ENCODE peak calls at places on chromosomes 2 and 18, in six cellular contexts. Q, D, Y, H, C and I are unnamed samples.
A peak's percentile ranks its signal among the peaks of the same experiment; 100 is the strongest.

GRCh38 chr2:23489471-23490400 is 104.8 kb downstream of the KLHL29 start:
- DNase-seq in Y (no peak), D (no peak), H (no peak), C (no peak), Q (no peak), I (no peak)

GRCh38 chr2:36361396-36361795 is 5.8 kb downstream of the CRIM1 start:
- DNase-seq in Q (no peak), D (no peak), C (no peak), Y (no peak), H (no peak), I (no peak)

GRCh38 chr2:240569998-240570530 is 1.8 kb downstream of the RNPEPL1 start:
- DNase-seq in H (no peak), Q (no peak), C (no peak), Y (no peak), D (no peak), I (no peak)

GRCh38 chr2:96553176-96553956 is 16.8 kb downstream of the ARID5A start:
- DNase-seq in D (no peak), Q (no peak), C (no peak), Y (no peak), H (no peak), I (no peak)

GRCh38 chr2:240640939-240641338 is 15.7 kb downstream of the GPR35 start:
- DNase-seq in H (no peak), D (peak; percentile 76), Y (no peak), C (no peak), Q (no peak), I (no peak)

GRCh38 chr18:26697186-26697585 is 148.8 kb upstream of the KCTD1 start:
- DNase-seq in Q (no peak), D (no peak), C (no peak), Y (no peak), H (no peak), I (no peak)

GRCh38 chr2:54613794-54614257 is 109.6 kb upstream of the EML6 start:
- DNase-seq in C (no peak), H (peak; percentile 84), Y (no peak), Q (no peak), D (no peak), I (no peak)

GRCh38 chr2:207200136-207200535 is 34.4 kb upstream of the KLF7 start:
- DNase-seq in Y (no peak), H (no peak), Q (no peak), D (no peak), C (no peak), I (no peak)

GRCh38 chr2:98749053-98749450 is 18.1 kb upstream of the MGAT4A start:
- DNase-seq in Y (no peak), C (no peak), H (no peak), Q (no peak), D (no peak), I (peak; percentile 10)

GRCh38 chr2:131425191-131426021 is 50.5 kb upstream of the TUBA3D start:
- DNase-seq in Q (no peak), Y (no peak), H (no peak), D (peak; percentile 7), C (no peak), I (no peak)

GRCh38 chr2:223954401-223954800 is 2.9 kb upstream of the MRPL44 start:
- DNase-seq in H (peak; percentile 94), D (peak; percentile 53), Q (no peak), Y (no peak), C (peak; percentile 60), I (peak; percentile 82)

GRCh38 chr2:160309585-160309984 is 109.5 kb upstream of the ITGB6 start:
- DNase-seq in Y (no peak), C (no peak), D (no peak), H (peak; percentile 56), Q (no peak), I (no peak)

GRCh38 chr2:216735086-216735485 is 39.7 kb upstream of the IGFBP5 start:
- DNase-seq in H (peak; percentile 66), Q (no peak), C (peak; percentile 42), D (peak; percentile 54), Y (no peak), I (no peak)

GRCh38 chr2:120110507-120110906 is 97.6 kb downstream of the EPB41L5 start:
- DNase-seq in C (no peak), Q (no peak), Y (no peak), H (no peak), D (no peak), I (no peak)

GRCh38 chr2:120108749-120109148 is 95.9 kb downstream of the EPB41L5 start:
- DNase-seq in H (peak; percentile 61), C (no peak), Q (no peak), Y (no peak), D (no peak), I (no peak)

GRCh38 chr2:120108049-120108448 is 95.2 kb downstream of the EPB41L5 start:
- DNase-seq in Y (peak; percentile 67), H (peak; percentile 83), D (peak; percentile 8), Q (peak; percentile 22), C (peak; percentile 16), I (peak; percentile 74)

GRCh38 chr2:120110062-120110362 is 97.1 kb downstream of the EPB41L5 start:
- DNase-seq in H (no peak), C (no peak), D (no peak), Q (no peak), Y (no peak), I (no peak)

DNA sequence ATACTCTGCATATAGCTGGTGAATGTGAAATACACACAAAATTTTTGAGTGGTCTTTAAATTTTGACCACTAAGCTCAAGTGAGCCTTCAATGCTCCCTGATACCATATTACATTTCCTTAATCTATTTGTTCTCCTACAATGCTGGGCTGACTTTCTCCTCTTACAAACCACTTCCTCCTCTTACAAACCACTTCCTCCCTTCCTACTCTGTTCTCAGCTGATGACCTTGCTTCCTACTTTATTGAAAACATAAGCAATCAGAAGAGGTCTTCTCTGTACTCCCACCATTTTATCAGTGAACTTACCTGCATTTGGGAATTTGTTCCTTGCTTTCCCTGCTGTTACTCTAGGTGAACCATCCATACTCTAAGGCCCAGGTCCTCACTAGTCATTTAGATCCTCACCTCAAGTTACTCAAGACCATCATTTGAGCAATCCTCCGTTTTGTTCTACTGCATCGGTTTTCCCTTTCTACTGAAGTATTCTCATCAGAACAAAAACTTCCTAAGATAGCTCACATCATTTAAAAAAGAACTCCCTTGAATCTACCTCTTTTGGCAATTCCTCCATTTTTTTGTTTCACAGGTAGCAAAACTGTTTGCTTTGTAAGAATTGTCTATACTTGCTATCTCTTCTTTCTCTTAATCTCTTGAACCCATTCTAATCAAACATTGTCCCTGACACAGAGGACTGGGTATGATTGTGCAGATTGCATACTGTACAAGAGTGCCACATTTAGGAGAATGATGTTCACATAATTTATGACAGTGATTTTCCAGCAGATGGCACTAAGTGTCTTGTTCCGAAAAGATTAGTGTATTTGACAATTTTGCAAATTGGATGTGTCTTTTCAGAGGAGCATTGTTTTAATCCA is 96.5 kb downstream of the EPB41L5 start:
- DNase-seq in C (no peak), Y (no peak), Q (no peak), H (peak; percentile 59), D (peak; percentile 6), I (no peak)
- H3K4me3 ChIP-seq in C (no peak overlapping the region), Y (no peak overlapping the region), Q (no peak overlapping the region), H (no peak overlapping the region), D (no peak overlapping the region), I (no peak overlapping the region)

DNA sequence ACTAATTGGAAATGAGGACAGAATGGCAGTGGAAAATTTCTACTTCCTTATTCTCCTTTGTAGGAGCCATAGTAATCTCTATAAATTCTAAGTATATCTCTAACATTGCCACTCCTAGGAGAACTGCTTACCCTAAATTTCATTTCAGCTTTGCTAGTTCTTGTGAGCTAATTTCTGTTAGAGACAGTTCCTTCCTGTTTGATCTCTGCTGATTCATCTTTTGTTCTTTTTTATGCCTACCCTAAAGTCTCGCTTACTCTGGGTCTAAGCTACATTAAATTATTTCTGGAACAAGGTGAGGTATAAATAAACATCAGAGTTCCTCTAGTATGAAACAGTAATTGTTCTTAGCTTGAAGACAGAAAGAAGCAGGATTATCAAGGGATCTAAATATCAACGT is 25.7 kb downstream of the ABHD3 start:
- DNase-seq in D (no peak), C (no peak), H (no peak), Q (no peak), Y (no peak), I (no peak)
- H3K4me3 ChIP-seq in D (no peak overlapping the region), C (no peak overlapping the region), H (no peak overlapping the region), Q (no peak overlapping the region), Y (no peak overlapping the region), I (no peak overlapping the region)

DNA sequence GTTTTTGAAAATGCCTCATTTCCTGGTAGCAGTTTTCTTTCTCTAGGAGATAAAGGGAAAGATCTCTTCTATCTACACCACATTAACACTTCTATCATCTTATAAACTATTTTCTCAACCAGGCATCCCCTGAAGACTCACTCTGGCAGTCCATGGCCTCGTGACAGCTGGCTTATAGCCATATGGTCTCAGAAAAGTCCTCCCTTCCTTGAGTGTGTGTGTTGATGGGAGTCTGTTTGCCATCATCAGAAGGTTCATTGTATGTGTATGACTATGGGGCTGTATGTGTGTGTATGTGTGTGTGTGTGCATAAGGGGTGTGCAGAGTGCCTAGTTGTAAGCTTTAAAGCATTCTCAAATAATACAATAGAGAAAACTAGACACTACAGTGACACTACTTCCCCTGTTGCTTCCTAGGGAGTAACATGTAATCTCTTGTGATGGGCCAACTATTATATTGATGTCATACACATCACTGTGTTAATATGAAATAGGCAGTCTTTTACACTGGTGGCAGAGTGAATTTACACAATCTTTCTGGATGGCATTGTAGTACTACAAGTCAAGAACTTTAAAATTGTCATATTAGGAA is 487.8 kb upstream of the ZEB2 start:
- DNase-seq in H (peak; percentile 66), C (no peak), Q (no peak), D (no peak), Y (no peak), I (peak; percentile 53)
- H3K4me3 ChIP-seq in H (no peak overlapping the region), C (no peak overlapping the region), Q (peak overlapping the region; percentile 6), D (no peak overlapping the region), Y (no peak overlapping the region), I (no peak overlapping the region)

GRCh38 chr18:79458917-79459803 is 63.4 kb downstream of the NFATC1 start:
- DNase-seq in Q (no peak), C (no peak), D (no peak), Y (no peak), H (no peak), I (no peak)

GRCh38 chr18:79459946-79460345 is 64.2 kb downstream of the NFATC1 start:
- DNase-seq in D (no peak), Q (no peak), C (no peak), H (no peak), Y (no peak), I (no peak)

GRCh38 chr18:79457652-79458051 is 61.9 kb downstream of the NFATC1 start:
- DNase-seq in Q (no peak), C (no peak), Y (no peak), D (no peak), H (no peak), I (no peak)

GRCh38 chr18:79457239-79457638 is 61.5 kb downstream of the NFATC1 start:
- DNase-seq in C (no peak), Y (no peak), H (no peak), D (no peak), Q (no peak), I (no peak)

DNA sequence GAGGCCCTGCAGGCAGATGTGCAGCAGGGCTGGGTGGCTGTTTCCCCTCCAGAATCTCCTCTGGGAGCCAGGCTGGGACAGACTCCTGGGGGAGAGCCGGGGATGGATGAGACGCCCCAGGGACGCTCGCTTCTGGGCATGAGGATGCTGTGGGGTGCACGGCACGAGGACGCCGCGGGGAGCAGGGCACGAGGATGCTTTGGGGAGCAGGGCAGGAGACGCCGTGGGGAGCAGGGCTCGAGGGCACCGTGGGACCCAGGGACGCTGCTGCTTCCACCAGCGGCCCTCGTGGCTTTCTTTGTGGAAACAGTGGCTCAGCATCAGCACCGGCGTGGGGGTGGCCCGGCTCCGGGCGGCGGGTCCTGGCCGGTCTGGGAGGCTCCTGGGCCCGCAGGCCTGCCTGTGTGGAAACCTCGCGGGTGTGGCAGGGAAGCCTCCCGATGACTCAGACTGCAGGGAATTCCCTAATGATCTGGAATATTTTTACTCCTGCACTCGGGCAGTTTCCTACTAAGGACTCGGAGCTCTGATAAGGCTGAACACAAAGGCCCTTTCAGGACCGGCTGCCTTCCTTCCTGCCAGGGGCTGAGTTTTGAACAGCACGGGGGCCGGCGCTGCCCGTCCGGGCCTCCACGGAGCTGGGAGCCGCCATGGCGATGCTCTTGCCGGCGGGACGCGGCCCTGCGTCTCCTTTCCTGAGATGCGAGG is 62.6 kb downstream of the NFATC1 start:
- DNase-seq in H (peak; percentile 84), D (peak; percentile 87), Y (peak; percentile 53), C (peak; percentile 20), Q (peak; percentile 44), I (no peak)
- H3K4me3 ChIP-seq in H (no peak overlapping the region), D (no peak overlapping the region), Y (no peak overlapping the region), C (no peak overlapping the region), Q (no peak overlapping the region), I (no peak overlapping the region)